ENCODE peak calls at places on chromosome 10, in nine cellular contexts. S is CD4-positive, alpha-beta T cell; K is Calu3; T is activated T-cell treated with anti-CD3 and anti-CD28 coated beads for 1 hour; M is stimulated activated CD8-positive, alpha-beta memory T cell treated with anti-CD3 and anti-CD28 coated beads, Interleukin-4, amount 100 ng/mL, for 1 hour; Q is NCI-H2081; C is activated CD4-positive, alpha-beta T cell treated with anti-CD3 and anti-CD28 coated beads, Interleukin-2, amount 50 U/mL, for 1 hour; U is EH; N is endodermal cell. J is an unnamed sample.

GRCh38 chr10:88525371-88526079 is 57.6 kb downstream of the RNLS start:
- DNase-seq in S (no peak), K (peak), T (no peak), M (no peak), Q (no peak), C (no peak), U (peak), N (no peak), J (no peak)

GRCh38 chr10:3779146-3779707 is 5.8 kb downstream of the KLF6 start:
- DNase-seq in S (no peak), K (no peak), T (no peak), M (no peak), Q (no peak), C (no peak), U (peak), N (peak), J (no peak)

GRCh38 chr10:69057951-69058297 is 30.0 kb upstream of the SRGN start:
- DNase-seq in S (no peak), K (no peak), T (no peak), M (no peak), Q (no peak), C (no peak), U (peak), N (no peak), J (no peak)

GRCh38 chr10:97788552-97789442 is 17.0 kb upstream of the SFRP5 start:
- DNase-seq in S (no peak), K (peak), T (no peak), M (no peak), Q (no peak), C (no peak), U (no peak), N (peak), J (peak)

GRCh38 chr10:80472234-80473095 is 18.4 kb downstream of the TSPAN14 start:
- DNase-seq in S (no peak), K (no peak), T (no peak), M (no peak), Q (no peak), C (no peak), U (peak), N (no peak), J (no peak)

GRCh38 chr10:32211046-32211363 is 136.0 kb downstream of the EPC1 start:
- DNase-seq in S (no peak), K (no peak), T (no peak), M (no peak), Q (no peak), C (no peak), U (no peak), N (no peak), J (no peak)

GRCh38 chr10:49620286-49620810 is 6.5 kb downstream of the CHAT start:
- DNase-seq in S (no peak), K (no peak), T (no peak), M (no peak), Q (no peak), C (no peak), U (no peak), N (peak), J (no peak)

GRCh38 chr10:17273403-17273802 is 45.4 kb downstream of the VIM start:
- DNase-seq in S (no peak), K (peak), T (no peak), M (no peak), Q (no peak), C (no peak), U (peak), N (peak), J (no peak)

GRCh38 chr10:99941942-99942835 is 67.6 kb downstream of the DNMBP start:
- DNase-seq in S (no peak), K (no peak), T (no peak), M (no peak), Q (no peak), C (no peak), U (peak), N (no peak), J (no peak)

GRCh38 chr10:83089335-83089734 is 1050.0 kb upstream of the GHITM start:
- DNase-seq in S (no peak), K (no peak), T (no peak), M (no peak), Q (no peak), C (no peak), U (no peak), N (peak), J (no peak)

J was measured in HEK293T.